ENCODE peak calls at places on chromosomes 4 and X, in nine cellular contexts. One of them, this sample, is unnamed.

GRCh38 chr4:143355540-143356217 is 19.0 kb downstream of the GAB1 start:
- DNase-seq in A549: no peak
- DNase-seq in Panc1: no peak
- DNase-seq in HL-60: no peak
- DNase-seq in K562: no peak
- DNase-seq in GM12878: no peak
- DNase-seq in SK-N-SH: no peak
- DNase-seq in HepG2: no peak
- DNase-seq in HCT116: no peak
- DNase-seq in this sample: peak

GRCh38 chrX:118973389-118974087 is 880 bp upstream of the LONRF3 start:
- DNase-seq in HepG2: no peak
- DNase-seq in HL-60: no peak
- DNase-seq in Panc1: no peak
- DNase-seq in GM12878: no peak
- DNase-seq in A549: no peak
- DNase-seq in SK-N-SH: peak
- DNase-seq in K562: no peak
- DNase-seq in HCT116: no peak
- DNase-seq in this sample: no peak

GRCh38 chrX:42992199-42992943 is 214.4 kb upstream of the PPP1R2C start:
- DNase-seq in A549: no peak
- DNase-seq in HCT116: no peak
- DNase-seq in Panc1: no peak
- DNase-seq in K562: no peak
- DNase-seq in HL-60: no peak
- DNase-seq in SK-N-SH: no peak
- DNase-seq in HepG2: no peak
- DNase-seq in GM12878: no peak
- DNase-seq in this sample: peak

GRCh38 chr4:6633091-6633906 is 7.2 kb upstream of the MRFAP1 start:
- DNase-seq in HepG2: peak
- DNase-seq in K562: peak
- DNase-seq in HCT116: no peak
- DNase-seq in Panc1: no peak
- DNase-seq in SK-N-SH: no peak
- DNase-seq in HL-60: peak
- DNase-seq in A549: no peak
- DNase-seq in GM12878: no peak
- DNase-seq in this sample: peak

GRCh38 chrX:107429090-107429489 is 20.4 kb upstream of the FRMPD3 start:
- DNase-seq in HL-60: peak
- DNase-seq in HCT116: no peak
- DNase-seq in A549: no peak
- DNase-seq in HepG2: peak
- DNase-seq in GM12878: no peak
- DNase-seq in SK-N-SH: no peak
- DNase-seq in Panc1: no peak
- DNase-seq in K562: peak
- DNase-seq in this sample: peak

GRCh38 chr4:47213539-47213938 is 182.2 kb downstream of the GABRB1 start:
- DNase-seq in A549: no peak
- DNase-seq in Panc1: no peak
- DNase-seq in SK-N-SH: no peak
- DNase-seq in HL-60: no peak
- DNase-seq in HepG2: no peak
- DNase-seq in HCT116: no peak
- DNase-seq in K562: no peak
- DNase-seq in GM12878: no peak
- DNase-seq in this sample: no peak

GRCh38 chrX:7852166-7852565 is 9.2 kb downstream of the VCX start:
- DNase-seq in HL-60: no peak
- DNase-seq in HCT116: no peak
- DNase-seq in SK-N-SH: no peak
- DNase-seq in GM12878: no peak
- DNase-seq in Panc1: no peak
- DNase-seq in HepG2: no peak
- DNase-seq in A549: no peak
- DNase-seq in K562: no peak
- DNase-seq in this sample: peak

GRCh38 chr4:8544741-8545438 is 35.3 kb upstream of the GPR78 start:
- DNase-seq in GM12878: no peak
- DNase-seq in HCT116: no peak
- DNase-seq in HL-60: no peak
- DNase-seq in A549: no peak
- DNase-seq in HepG2: no peak
- DNase-seq in Panc1: no peak
- DNase-seq in SK-N-SH: no peak
- DNase-seq in K562: no peak
- DNase-seq in this sample: no peak

GRCh38 chr4:8128096-8128856 is 30.3 kb downstream of the ABLIM2 start:
- DNase-seq in A549: no peak
- DNase-seq in Panc1: no peak
- DNase-seq in SK-N-SH: peak
- DNase-seq in HL-60: no peak
- DNase-seq in K562: no peak
- DNase-seq in GM12878: no peak
- DNase-seq in HepG2: peak
- DNase-seq in HCT116: no peak
- DNase-seq in this sample: peak

GRCh38 chrX:71098302-71098701 is 2.7 kb downstream of the FOXO4 start:
- DNase-seq in K562: peak
- DNase-seq in HepG2: no peak
- DNase-seq in A549: peak
- DNase-seq in HCT116: peak
- DNase-seq in SK-N-SH: peak
- DNase-seq in Panc1: no peak
- DNase-seq in GM12878: no peak
- DNase-seq in HL-60: peak
- DNase-seq in this sample: peak

GRCh38 chrX:12919620-12920019 is 13.2 kb downstream of the TLR8 start:
- DNase-seq in GM12878: no peak
- DNase-seq in HL-60: no peak
- DNase-seq in K562: no peak
- DNase-seq in A549: no peak
- DNase-seq in HepG2: no peak
- DNase-seq in SK-N-SH: no peak
- DNase-seq in Panc1: no peak
- DNase-seq in HCT116: no peak
- DNase-seq in this sample: no peak

GRCh38 chrX:120402363-120402762 is 40.5 kb downstream of the ATP1B4 start:
- DNase-seq in HCT116: no peak
- DNase-seq in K562: no peak
- DNase-seq in HL-60: no peak
- DNase-seq in Panc1: no peak
- DNase-seq in GM12878: no peak
- DNase-seq in A549: no peak
- DNase-seq in HepG2: no peak
- DNase-seq in SK-N-SH: no peak
- DNase-seq in this sample: no peak

GRCh38 chrX:39576081-39576701 is 521.6 kb downstream of the BCOR start:
- DNase-seq in K562: no peak
- DNase-seq in HepG2: no peak
- DNase-seq in Panc1: no peak
- DNase-seq in A549: no peak
- DNase-seq in HL-60: no peak
- DNase-seq in SK-N-SH: peak
- DNase-seq in HCT116: no peak
- DNase-seq in GM12878: no peak
- DNase-seq in this sample: peak

DNA sequence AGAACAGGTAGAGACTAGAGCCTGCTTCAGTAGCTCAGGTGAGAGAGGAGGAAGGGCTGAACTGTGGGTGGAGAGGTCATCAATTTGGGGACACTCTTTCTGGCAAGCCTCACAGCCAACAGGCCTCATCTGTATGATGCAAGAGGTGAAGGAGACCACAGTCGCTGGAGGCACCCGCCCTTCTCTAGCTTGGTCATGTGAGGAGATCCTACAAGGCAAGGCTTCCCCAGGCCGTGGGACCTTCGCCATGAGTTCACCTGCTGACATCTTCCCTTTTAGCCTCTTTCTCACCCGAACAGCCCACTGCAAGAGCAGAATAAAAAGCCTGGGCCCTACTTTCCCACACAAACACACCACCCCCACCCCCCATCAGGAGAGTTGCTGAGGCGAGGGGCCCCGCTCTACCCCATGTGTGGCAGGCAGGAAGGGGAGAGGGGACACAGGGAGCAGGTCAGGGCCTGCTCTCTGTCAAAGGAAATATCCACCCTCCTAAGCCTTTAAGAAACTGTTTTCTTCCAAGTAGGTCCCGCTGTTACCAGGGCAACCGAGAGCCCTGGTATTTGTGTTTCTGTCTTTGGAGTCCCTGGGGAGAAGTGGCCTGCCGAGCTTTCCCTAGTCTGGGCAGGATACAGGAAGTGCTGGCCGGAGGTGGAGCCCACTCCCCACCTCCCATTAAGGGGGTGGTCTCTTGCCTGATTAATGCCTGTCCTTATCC is 8.1 kb downstream of the RTL5 start:
- DNase-seq in A549: no peak
- DNase-seq in K562: no peak
- DNase-seq in GM12878: no peak
- DNase-seq in Panc1: no peak
- DNase-seq in SK-N-SH: no peak
- DNase-seq in HL-60: peak
- DNase-seq in HCT116: no peak
- DNase-seq in HepG2: no peak
- DNase-seq in this sample: peak
- TF ChIP-seq REST in A549: no peak
- TF ChIP-seq REST in K562: no peak
- TF ChIP-seq REST in GM12878: no peak
- TF ChIP-seq REST in Panc1: no peak
- TF ChIP-seq REST in SK-N-SH: no peak
- TF ChIP-seq REST in HL-60: no peak
- TF ChIP-seq REST in HCT116: no peak
- TF ChIP-seq REST in HepG2: no peak
- TF ChIP-seq REST in this sample: no peak

GRCh38 chrX:24208494-24209240 is 59.1 kb downstream of the ZFX start:
- DNase-seq in Panc1: no peak
- DNase-seq in K562: no peak
- DNase-seq in HCT116: no peak
- DNase-seq in SK-N-SH: no peak
- DNase-seq in GM12878: no peak
- DNase-seq in HepG2: no peak
- DNase-seq in A549: no peak
- DNase-seq in HL-60: no peak
- DNase-seq in this sample: no peak
- TF ChIP-seq REST in Panc1: no peak
- TF ChIP-seq REST in K562: no peak
- TF ChIP-seq REST in HCT116: no peak
- TF ChIP-seq REST in SK-N-SH: no peak
- TF ChIP-seq REST in GM12878: no peak
- TF ChIP-seq REST in HepG2: no peak
- TF ChIP-seq REST in A549: no peak
- TF ChIP-seq REST in HL-60: no peak
- TF ChIP-seq REST in this sample: no peak

DNA sequence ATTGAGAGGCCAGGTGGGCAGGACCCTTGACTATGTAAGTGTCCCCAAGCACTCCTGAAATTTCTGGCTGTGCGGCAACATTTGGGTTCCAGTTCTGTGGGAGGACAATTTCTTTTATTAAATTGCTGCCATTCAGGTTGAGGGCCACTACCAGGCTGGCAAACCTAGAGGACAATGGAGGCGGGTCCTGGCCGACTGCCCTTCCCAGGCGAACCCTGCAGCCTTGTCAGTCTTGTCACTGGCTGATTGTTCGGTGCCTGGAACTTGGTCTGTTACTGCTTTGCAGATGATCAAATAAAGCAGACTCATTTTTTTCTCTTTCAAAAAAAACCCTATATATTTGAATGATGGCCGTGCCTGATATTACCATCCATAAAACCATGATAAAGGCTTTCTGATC is 6.6 kb upstream of the TMEM128 start:
- DNase-seq in A549: no peak
- DNase-seq in SK-N-SH: no peak
- DNase-seq in HCT116: no peak
- DNase-seq in K562: no peak
- DNase-seq in HepG2: peak
- DNase-seq in Panc1: no peak
- DNase-seq in HL-60: no peak
- DNase-seq in GM12878: no peak
- DNase-seq in this sample: no peak
- TF ChIP-seq REST in A549: no peak
- TF ChIP-seq REST in SK-N-SH: no peak
- TF ChIP-seq REST in HCT116: no peak
- TF ChIP-seq REST in K562: no peak
- TF ChIP-seq REST in HepG2: no peak
- TF ChIP-seq REST in Panc1: no peak
- TF ChIP-seq REST in HL-60: no peak
- TF ChIP-seq REST in GM12878: no peak
- TF ChIP-seq REST in this sample: no peak

GRCh38 chrX:99078301-99078700 is 1331.8 kb downstream of the PCDH19 start:
- DNase-seq in HCT116: no peak
- DNase-seq in HL-60: no peak
- DNase-seq in K562: no peak
- DNase-seq in SK-N-SH: no peak
- DNase-seq in HepG2: peak
- DNase-seq in Panc1: no peak
- DNase-seq in GM12878: no peak
- DNase-seq in A549: no peak
- DNase-seq in this sample: no peak

DNA sequence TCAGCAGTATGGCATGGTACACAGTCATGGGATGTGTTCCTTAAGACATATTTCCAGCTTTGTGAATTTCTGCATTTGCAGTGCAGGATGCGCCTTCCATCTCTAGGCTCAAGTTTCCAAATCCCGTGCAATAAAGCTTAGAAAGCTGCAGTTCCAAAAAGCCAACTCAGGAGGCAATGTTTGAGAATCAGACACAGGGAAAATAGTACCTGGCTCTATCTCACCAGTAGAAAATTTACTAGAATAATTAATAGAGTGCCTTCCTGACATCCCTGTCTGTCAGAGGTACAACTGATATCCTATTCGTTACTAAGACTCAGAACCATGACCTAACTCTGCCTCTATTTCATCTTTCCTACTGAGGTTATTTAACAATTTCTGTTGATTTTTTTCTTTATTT is 1333.0 kb downstream of the PCDH19 start:
- DNase-seq in HCT116: no peak
- DNase-seq in A549: no peak
- DNase-seq in GM12878: no peak
- DNase-seq in Panc1: no peak
- DNase-seq in HepG2: no peak
- DNase-seq in HL-60: no peak
- DNase-seq in SK-N-SH: no peak
- DNase-seq in K562: no peak
- DNase-seq in this sample: peak
- TF ChIP-seq REST in HCT116: no peak
- TF ChIP-seq REST in A549: no peak
- TF ChIP-seq REST in GM12878: no peak
- TF ChIP-seq REST in Panc1: no peak
- TF ChIP-seq REST in HepG2: no peak
- TF ChIP-seq REST in HL-60: no peak
- TF ChIP-seq REST in SK-N-SH: no peak
- TF ChIP-seq REST in K562: no peak
- TF ChIP-seq REST in this sample: no peak

GRCh38 chrX:102672876-102673275 is 21.6 kb downstream of the GPRASP1 start:
- DNase-seq in SK-N-SH: no peak
- DNase-seq in HCT116: no peak
- DNase-seq in HL-60: no peak
- DNase-seq in A549: no peak
- DNase-seq in Panc1: no peak
- DNase-seq in HepG2: peak
- DNase-seq in K562: no peak
- DNase-seq in GM12878: no peak
- DNase-seq in this sample: no peak
- TF ChIP-seq REST in SK-N-SH: no peak
- TF ChIP-seq REST in HCT116: no peak
- TF ChIP-seq REST in HL-60: no peak
- TF ChIP-seq REST in A549: no peak
- TF ChIP-seq REST in Panc1: no peak
- TF ChIP-seq REST in HepG2: no peak
- TF ChIP-seq REST in K562: no peak
- TF ChIP-seq REST in GM12878: no peak
- TF ChIP-seq REST in this sample: no peak

GRCh38 chr4:161577604-161578301 is 586.0 kb downstream of the FSTL5 start:
- DNase-seq in A549: no peak
- DNase-seq in Panc1: no peak
- DNase-seq in HCT116: no peak
- DNase-seq in K562: no peak
- DNase-seq in HL-60: no peak
- DNase-seq in SK-N-SH: no peak
- DNase-seq in GM12878: no peak
- DNase-seq in HepG2: no peak
- DNase-seq in this sample: no peak
- TF ChIP-seq REST in A549: no peak
- TF ChIP-seq REST in Panc1: no peak
- TF ChIP-seq REST in HCT116: no peak
- TF ChIP-seq REST in K562: no peak
- TF ChIP-seq REST in HL-60: no peak
- TF ChIP-seq REST in SK-N-SH: no peak
- TF ChIP-seq REST in GM12878: no peak
- TF ChIP-seq REST in HepG2: no peak
- TF ChIP-seq REST in this sample: no peak